ENCODE peak calls at places on chromosomes 12 and 14, in seven cellular contexts. T is kidney tubule cell; E is fibroblast of villous mesenchyme; K is GM13976; Q is fibroblast of gingiva; V is stimulated activated CD8-positive, alpha-beta memory T cell treated with anti-CD3 and anti-CD28 coated beads, Interleukin-12 subunit alpha, Interleukin-12 subunit beta, amount 100 ng/mL, for 4 hours; P is non-pigmented ciliary epithelial cell. B is an unnamed sample.

GRCh38 chr12:114444422-114445279 is 38.7 kb upstream of the TBX5 start:
- DNase-seq in T (no peak), E (no peak), K (no peak), Q (no peak), V (no peak), P (no peak), B (no peak)

GRCh38 chr14:74973003-74973614 is 17.7 kb upstream of the PGF start:
- DNase-seq in T (peak), E (no peak), K (peak), Q (no peak), V (no peak), P (no peak), B (peak)

GRCh38 chr12:20722142-20722541 is 27.0 kb downstream of the SLCO1C1 start:
- DNase-seq in T (no peak), E (no peak), K (no peak), Q (no peak), V (no peak), P (no peak), B (no peak)

GRCh38 chr12:911191-911826 is 38.2 kb downstream of the RAD52 start:
- DNase-seq in T (no peak), E (no peak), K (no peak), Q (no peak), V (no peak), P (no peak), B (no peak)

GRCh38 chr12:31605531-31605930 is 14.6 kb upstream of the DENND5B start:
- DNase-seq in T (no peak), E (no peak), K (no peak), Q (no peak), V (no peak), P (no peak), B (no peak)

GRCh38 chr14:61385002-61385685 is 63.8 kb downstream of the PRKCH start:
- DNase-seq in T (no peak), E (no peak), K (no peak), Q (no peak), V (peak), P (no peak), B (no peak)

GRCh38 chr12:27096420-27096819 is 14.0 kb upstream of the C12orf71 start:
- DNase-seq in T (no peak), E (no peak), K (no peak), Q (no peak), V (no peak), P (no peak), B (no peak)

GRCh38 chr12:120490833-120491512 is 4.9 kb upstream of the DYNLL1 start:
- DNase-seq in T (no peak), E (no peak), K (no peak), Q (no peak), V (no peak), P (no peak), B (no peak)

GRCh38 chr12:123670882-123671728 is at the start of gene TCTN2:
- DNase-seq in T (peak), E (peak), K (peak), Q (peak), V (peak), P (peak), B (peak)

GRCh38 chr12:98894412-98895085 is 249.5 kb downstream of the APAF1 start:
- DNase-seq in T (no peak), E (no peak), K (peak), Q (no peak), V (no peak), P (no peak), B (no peak)

GRCh38 chr12:48813464-48814312 is 4.6 kb upstream of the CACNB3 start:
- DNase-seq in T (no peak), E (peak), K (peak), Q (no peak), V (no peak), P (no peak), B (no peak)

GRCh38 chr12:130435331-130435730 is 97.6 kb downstream of the PIWIL1 start:
- DNase-seq in T (no peak), E (no peak), K (no peak), Q (no peak), V (no peak), P (no peak), B (peak)

GRCh38 chr12:76030378-76031080 is 1.0 kb downstream of the PHLDA1 start:
- DNase-seq in T (peak), E (peak), K (peak), Q (peak), V (peak), P (no peak), B (no peak)

GRCh38 chr14:25150934-25151790 is 101.2 kb upstream of the STXBP6 start:
- DNase-seq in T (peak), E (peak), K (peak), Q (peak), V (no peak), P (peak), B (no peak)